ENCODE peak calls at places on chromosomes 2 and 18, in six cellular contexts. O is GM23248, U is hepatocyte, W is MM.1S, K is HCT116, R is PC-3. V is an unnamed sample.

GRCh38 chr2:64133828-64134227 is 10.4 kb downstream of the PELI1 start:
- DNase-seq in O (peak; percentile 88), U (no peak), W (no peak), K (no peak), R (peak; percentile 83), V (no peak)

GRCh38 chr2:240899468-240899865 is 3.5 kb upstream of the MAB21L4 start:
- DNase-seq in O (no peak), U (no peak), W (no peak), K (no peak), R (no peak), V (no peak)

GRCh38 chr2:32452338-32453064 is 95.7 kb downstream of the BIRC6 start:
- DNase-seq in O (no peak), U (no peak), W (no peak), K (no peak), R (no peak), V (no peak)

GRCh38 chr2:239407112-239407511 is 6.3 kb upstream of the HDAC4 start:
- DNase-seq in O (no peak), U (no peak), W (no peak), K (no peak), R (no peak), V (no peak)

GRCh38 chr2:23828256-23828980 is 98.5 kb downstream of the ATAD2B start:
- DNase-seq in O (peak; percentile 19), U (no peak), W (no peak), K (no peak), R (peak; percentile 11), V (no peak)

GRCh38 chr2:182542501-182543258 is 115.8 kb upstream of the PDE1A start:
- DNase-seq in O (peak; percentile 63), U (no peak), W (no peak), K (no peak), R (no peak), V (peak; percentile 11)

GRCh38 chr2:168604252-168604651 is 148.2 kb downstream of the CERS6 start:
- DNase-seq in O (no peak), U (no peak), W (no peak), K (no peak), R (no peak), V (no peak)

GRCh38 chr18:38539373-38539772 is 973.8 kb upstream of the CELF4 start:
- DNase-seq in O (no peak), U (no peak), W (no peak), K (no peak), R (no peak), V (no peak)

GRCh38 chr2:193843675-193844074 is 1648.9 kb upstream of the TMEFF2 start:
- DNase-seq in O (no peak), U (no peak), W (no peak), K (no peak), R (no peak), V (no peak)

GRCh38 chr2:33347856-33348255 is 128.6 kb upstream of the RASGRP3 start:
- DNase-seq in O (no peak), U (no peak), W (no peak), K (no peak), R (no peak), V (no peak)

GRCh38 chr2:47344890-47345583 is 57.9 kb upstream of the MSH2 start:
- DNase-seq in O (peak; percentile 67), U (peak; percentile 96), W (no peak), K (peak; percentile 86), R (peak; percentile 90), V (peak; percentile 95)

GRCh38 chr2:79729532-79729931 is 216.7 kb downstream of the CTNNA2 start:
- DNase-seq in O (no peak), U (no peak), W (no peak), K (no peak), R (no peak), V (no peak)

GRCh38 chr18:24534737-24535136 is 74.3 kb downstream of the HRH4 start:
- DNase-seq in O (no peak), U (no peak), W (no peak), K (no peak), R (no peak), V (no peak)

GRCh38 chr2:69122271-69122670 is 109.3 kb downstream of the ANTXR1 start:
- DNase-seq in O (peak; percentile 90), U (no peak), W (no peak), K (no peak), R (peak; percentile 48), V (no peak)

GRCh38 chr2:60299179-60299578 is 254.3 kb downstream of the BCL11A start:
- DNase-seq in O (no peak), U (no peak), W (no peak), K (no peak), R (no peak), V (no peak)

GRCh38 chr2:8527676-8528075 is 154.2 kb upstream of the ID2 start:
- DNase-seq in O (no peak), U (no peak), W (no peak), K (no peak), R (no peak), V (no peak)

GRCh38 chr2:85765081-85765731 is 11.4 kb downstream of the ATOH8 start:
- DNase-seq in O (peak; percentile 5), U (no peak), W (no peak), K (no peak), R (no peak), V (peak; percentile 60)

GRCh38 chr18:59318460-59318859 is at the start of gene CPLX4:
- DNase-seq in O (no peak), U (no peak), W (no peak), K (no peak), R (no peak), V (no peak)

GRCh38 chr2:182625814-182626213 is 90.2 kb upstream of the DNAJC10 start:
- DNase-seq in O (no peak), U (no peak), W (no peak), K (no peak), R (no peak), V (no peak)

GRCh38 chr2:209913786-209914185 is 88.7 kb upstream of the RPE start:
- DNase-seq in O (no peak), U (no peak), W (no peak), K (no peak), R (no peak), V (no peak)

GRCh38 chr18:78128004-78128403 is 851.6 kb upstream of the SALL3 start:
- DNase-seq in O (no peak), U (no peak), W (no peak), K (no peak), R (no peak), V (no peak)

GRCh38 chr2:212939777-212940531 is 211.5 kb downstream of the IKZF2 start:
- DNase-seq in O (no peak), U (peak; percentile 78), W (no peak), K (no peak), R (peak; percentile 95), V (no peak)

GRCh38 chr2:12722445-12723316 is 5.9 kb downstream of the TRIB2 start:
- DNase-seq in O (peak; percentile 24), U (no peak), W (no peak), K (no peak), R (no peak), V (no peak)

GRCh38 chr2:180747728-180748127 is 232.7 kb upstream of the UBE2E3 start:
- DNase-seq in O (no peak), U (no peak), W (no peak), K (no peak), R (peak; percentile 92), V (no peak)

GRCh38 chr2:114442545-114442944 is at the start of gene DPP10:
- DNase-seq in O (peak; percentile 4), U (peak; percentile 66), W (peak; percentile 53), K (no peak), R (peak; percentile 26), V (no peak)

GRCh38 chr2:232480201-232481190 is 7.1 kb downstream of the ECEL1 start:
- DNase-seq in O (no peak), U (no peak), W (no peak), K (no peak), R (no peak), V (no peak)
- TF ChIP-seq EZH2phosphoT487 in O (no peak), U (no peak), W (no peak), K (no peak), R (no peak), V (no peak)

GRCh38 chr2:198371902-198372611 is 567.7 kb downstream of the PLCL1 start:
- DNase-seq in O (peak; percentile 79), U (no peak), W (peak; percentile 93), K (no peak), R (peak; percentile 3), V (no peak)
- TF ChIP-seq EZH2phosphoT487 in O (no peak), U (no peak), W (peak; percentile 99), K (no peak), R (no peak), V (no peak)

GRCh38 chr2:44453289-44453688 is 91.5 kb downstream of the CAMKMT start:
- DNase-seq in O (no peak), U (no peak), W (no peak), K (no peak), R (no peak), V (no peak)

GRCh38 chr2:44448860-44449527 is 87.2 kb downstream of the CAMKMT start:
- DNase-seq in O (no peak), U (no peak), W (no peak), K (no peak), R (no peak), V (no peak)

GRCh38 chr2:44452184-44452583 is 90.4 kb downstream of the CAMKMT start:
- DNase-seq in O (no peak), U (no peak), W (no peak), K (no peak), R (no peak), V (no peak)

GRCh38 chr2:44450082-44450481 is 88.3 kb downstream of the CAMKMT start:
- DNase-seq in O (no peak), U (no peak), W (no peak), K (no peak), R (no peak), V (no peak)

GRCh38 chr2:44450806-44451205 is 89.1 kb downstream of the CAMKMT start:
- DNase-seq in O (no peak), U (no peak), W (no peak), K (no peak), R (no peak), V (no peak)
- TF ChIP-seq EZH2phosphoT487 in O (no peak), U (no peak), W (no peak), K (no peak), R (no peak), V (no peak)

GRCh38 chr2:67646714-67647333 is 249.7 kb downstream of the ETAA1 start:
- DNase-seq in O (no peak), U (no peak), W (no peak), K (no peak), R (no peak), V (no peak)
- TF ChIP-seq EZH2phosphoT487 in O (no peak), U (no peak), W (no peak), K (no peak), R (no peak), V (no peak)

GRCh38 chr2:179596018-179596417 is 265.4 kb downstream of the ZNF385B start:
- DNase-seq in O (peak; percentile 92), U (no peak), W (peak; percentile 17), K (no peak), R (peak; percentile 60), V (no peak)
- TF ChIP-seq EZH2phosphoT487 in O (peak; percentile 58), U (no peak), W (no peak), K (no peak), R (no peak), V (no peak)

DNA sequence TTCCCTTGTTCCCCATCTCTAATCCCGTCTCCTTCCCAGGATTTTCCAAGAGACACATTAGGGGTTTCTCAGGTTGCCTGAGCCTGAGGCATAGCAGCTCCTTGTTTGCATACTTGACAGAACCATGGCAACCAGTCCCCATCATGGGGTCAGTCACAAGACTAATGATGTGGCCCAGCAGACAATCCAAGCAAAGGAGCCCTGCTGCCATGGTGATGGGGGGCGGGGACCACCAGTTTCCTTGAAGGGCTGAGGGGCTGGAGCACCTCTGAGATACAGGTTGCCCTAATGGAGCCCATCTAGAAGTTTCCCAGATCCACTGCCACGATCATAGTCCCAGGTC is 18.4 kb upstream of the RESP18 start:
- DNase-seq in O (peak; percentile 68), U (no peak), W (no peak), K (no peak), R (no peak), V (no peak)
- TF ChIP-seq EZH2phosphoT487 in O (no peak), U (no peak), W (no peak), K (no peak), R (no peak), V (no peak)

V was measured in SK-N-SH.